ENCODE peak calls at places on chromosomes 16 and 17, in four cellular contexts. S, J, V and K are unnamed samples.

GRCh38 chr16:83402969-83403368 is 404.8 kb upstream of the HSBP1 start:
- DNase-seq in S (no peak), J (no peak), V (no peak), K (no peak)

GRCh38 chr17:69525920-69526841 is 111.7 kb downstream of the MAP2K6 start:
- DNase-seq in S (peak), J (peak), V (no peak), K (peak)

GRCh38 chr16:56257260-56257659 is 66.0 kb downstream of the GNAO1 start:
- DNase-seq in S (no peak), J (no peak), V (no peak), K (no peak)

GRCh38 chr16:30065943-30066881 is 652 bp downstream of the ALDOA start:
- DNase-seq in S (peak), J (no peak), V (peak), K (no peak)

GRCh38 chr17:62950067-62950466 is 16.0 kb upstream of the TANC2 start:
- DNase-seq in S (no peak), J (no peak), V (peak), K (no peak)

GRCh38 chr16:53258809-53259208 is 175.5 kb upstream of the RBL2 start:
- DNase-seq in S (no peak), J (no peak), V (no peak), K (no peak)

GRCh38 chr17:28727727-28728363 is 743 bp upstream of the NEK8 start:
- DNase-seq in S (peak), J (peak), V (peak), K (peak)

GRCh38 chr17:17358866-17359265 is 55.7 kb downstream of the NT5M start:
- DNase-seq in S (no peak), J (no peak), V (no peak), K (no peak)

GRCh38 chr17:66383353-66383752 is 80.9 kb downstream of the PRKCA start:
- DNase-seq in S (no peak), J (no peak), V (no peak), K (no peak)